ENCODE peak calls at places on chromosomes 13 and 19, in six cellular contexts. One of them, this sample, is unnamed.

GRCh38 chr13:72737033-72737432 is 9.3 kb downstream of the BORA start:
- DNase-seq in MCF 10A: no peak
- DNase-seq in stimulated activated CD8-positive, alpha-beta memory T cell treated with anti-CD3 and anti-CD28 coated beads, Interleukin-7, amount 100 ng/mL, for 4 hours: no peak
- DNase-seq in NCI-H748 treated with DMSO at 0.1 percent for 48 hours: no peak
- DNase-seq in thoracic aorta: no peak
- DNase-seq in NCI-H446 treated with DMSO at 0.1 percent for 48 hours: no peak
- DNase-seq in this sample: no peak

GRCh38 chr19:542173-542866 is 1.5 kb upstream of the GZMM start:
- DNase-seq in MCF 10A: no peak
- DNase-seq in stimulated activated CD8-positive, alpha-beta memory T cell treated with anti-CD3 and anti-CD28 coated beads, Interleukin-7, amount 100 ng/mL, for 4 hours: no peak
- DNase-seq in NCI-H748 treated with DMSO at 0.1 percent for 48 hours: no peak
- DNase-seq in thoracic aorta: no peak
- DNase-seq in NCI-H446 treated with DMSO at 0.1 percent for 48 hours: no peak
- DNase-seq in this sample: no peak

GRCh38 chr13:101144808-101145419 is 271.4 kb downstream of the NALCN start:
- DNase-seq in MCF 10A: peak; percentile 67
- DNase-seq in stimulated activated CD8-positive, alpha-beta memory T cell treated with anti-CD3 and anti-CD28 coated beads, Interleukin-7, amount 100 ng/mL, for 4 hours: no peak
- DNase-seq in NCI-H748 treated with DMSO at 0.1 percent for 48 hours: peak; percentile 68
- DNase-seq in thoracic aorta: no peak
- DNase-seq in NCI-H446 treated with DMSO at 0.1 percent for 48 hours: peak; percentile 8
- DNase-seq in this sample: no peak

GRCh38 chr19:1752009-1752756 is 1.1 kb upstream of the ONECUT3 start:
- DNase-seq in MCF 10A: no peak
- DNase-seq in stimulated activated CD8-positive, alpha-beta memory T cell treated with anti-CD3 and anti-CD28 coated beads, Interleukin-7, amount 100 ng/mL, for 4 hours: no peak
- DNase-seq in NCI-H748 treated with DMSO at 0.1 percent for 48 hours: no peak
- DNase-seq in thoracic aorta: no peak
- DNase-seq in NCI-H446 treated with DMSO at 0.1 percent for 48 hours: no peak
- DNase-seq in this sample: no peak

GRCh38 chr13:50224534-50224933 is 209.3 kb downstream of the KCNRG start:
- DNase-seq in MCF 10A: peak; percentile 94
- DNase-seq in stimulated activated CD8-positive, alpha-beta memory T cell treated with anti-CD3 and anti-CD28 coated beads, Interleukin-7, amount 100 ng/mL, for 4 hours: no peak
- DNase-seq in NCI-H748 treated with DMSO at 0.1 percent for 48 hours: no peak
- DNase-seq in thoracic aorta: no peak
- DNase-seq in NCI-H446 treated with DMSO at 0.1 percent for 48 hours: no peak
- DNase-seq in this sample: no peak

GRCh38 chr13:41177616-41178015 is 16.8 kb downstream of the KBTBD7 start:
- DNase-seq in MCF 10A: no peak
- DNase-seq in stimulated activated CD8-positive, alpha-beta memory T cell treated with anti-CD3 and anti-CD28 coated beads, Interleukin-7, amount 100 ng/mL, for 4 hours: no peak
- DNase-seq in NCI-H748 treated with DMSO at 0.1 percent for 48 hours: no peak
- DNase-seq in thoracic aorta: no peak
- DNase-seq in NCI-H446 treated with DMSO at 0.1 percent for 48 hours: no peak
- DNase-seq in this sample: no peak

GRCh38 chr19:49425922-49426592 is 869 bp downstream of the GFY start:
- DNase-seq in MCF 10A: no peak
- DNase-seq in stimulated activated CD8-positive, alpha-beta memory T cell treated with anti-CD3 and anti-CD28 coated beads, Interleukin-7, amount 100 ng/mL, for 4 hours: no peak
- DNase-seq in NCI-H748 treated with DMSO at 0.1 percent for 48 hours: no peak
- DNase-seq in thoracic aorta: no peak
- DNase-seq in NCI-H446 treated with DMSO at 0.1 percent for 48 hours: no peak
- DNase-seq in this sample: no peak

GRCh38 chr19:35153701-35154534 is 617 bp upstream of the FXYD5 start:
- DNase-seq in MCF 10A: peak; percentile 63
- DNase-seq in stimulated activated CD8-positive, alpha-beta memory T cell treated with anti-CD3 and anti-CD28 coated beads, Interleukin-7, amount 100 ng/mL, for 4 hours: peak; percentile 65
- DNase-seq in NCI-H748 treated with DMSO at 0.1 percent for 48 hours: peak; percentile 15
- DNase-seq in thoracic aorta: no peak
- DNase-seq in NCI-H446 treated with DMSO at 0.1 percent for 48 hours: no peak
- DNase-seq in this sample: no peak

GRCh38 chr19:47609885-47610545 is 1.1 kb downstream of the BICRA start:
- DNase-seq in MCF 10A: peak; percentile 54
- DNase-seq in stimulated activated CD8-positive, alpha-beta memory T cell treated with anti-CD3 and anti-CD28 coated beads, Interleukin-7, amount 100 ng/mL, for 4 hours: peak; percentile 34
- DNase-seq in NCI-H748 treated with DMSO at 0.1 percent for 48 hours: no peak
- DNase-seq in thoracic aorta: no peak
- DNase-seq in NCI-H446 treated with DMSO at 0.1 percent for 48 hours: no peak
- DNase-seq in this sample: peak; percentile 71

GRCh38 chr13:78611040-78611439 is 7.7 kb upstream of the POU4F1 start:
- DNase-seq in MCF 10A: no peak
- DNase-seq in stimulated activated CD8-positive, alpha-beta memory T cell treated with anti-CD3 and anti-CD28 coated beads, Interleukin-7, amount 100 ng/mL, for 4 hours: no peak
- DNase-seq in NCI-H748 treated with DMSO at 0.1 percent for 48 hours: no peak
- DNase-seq in thoracic aorta: no peak
- DNase-seq in NCI-H446 treated with DMSO at 0.1 percent for 48 hours: no peak
- DNase-seq in this sample: no peak

GRCh38 chr19:14114854-14115253 is 2.7 kb downstream of the PRKACA start:
- DNase-seq in MCF 10A: peak; percentile 49
- DNase-seq in stimulated activated CD8-positive, alpha-beta memory T cell treated with anti-CD3 and anti-CD28 coated beads, Interleukin-7, amount 100 ng/mL, for 4 hours: peak; percentile 26
- DNase-seq in NCI-H748 treated with DMSO at 0.1 percent for 48 hours: no peak
- DNase-seq in thoracic aorta: no peak
- DNase-seq in NCI-H446 treated with DMSO at 0.1 percent for 48 hours: no peak
- DNase-seq in this sample: peak; percentile 57

GRCh38 chr13:31431722-31432137 is 232.0 kb downstream of the B3GLCT start:
- DNase-seq in MCF 10A: peak; percentile 55
- DNase-seq in stimulated activated CD8-positive, alpha-beta memory T cell treated with anti-CD3 and anti-CD28 coated beads, Interleukin-7, amount 100 ng/mL, for 4 hours: no peak
- DNase-seq in NCI-H748 treated with DMSO at 0.1 percent for 48 hours: peak; percentile 52
- DNase-seq in thoracic aorta: no peak
- DNase-seq in NCI-H446 treated with DMSO at 0.1 percent for 48 hours: no peak
- DNase-seq in this sample: no peak

GRCh38 chr13:62357887-62358645 is 942.4 kb upstream of the PCDH20 start:
- DNase-seq in MCF 10A: peak; percentile 74
- DNase-seq in stimulated activated CD8-positive, alpha-beta memory T cell treated with anti-CD3 and anti-CD28 coated beads, Interleukin-7, amount 100 ng/mL, for 4 hours: no peak
- DNase-seq in NCI-H748 treated with DMSO at 0.1 percent for 48 hours: peak; percentile 39
- DNase-seq in thoracic aorta: no peak
- DNase-seq in NCI-H446 treated with DMSO at 0.1 percent for 48 hours: no peak
- DNase-seq in this sample: no peak

GRCh38 chr13:113378825-113379224 is 14.9 kb upstream of the GRTP1 start:
- DNase-seq in MCF 10A: no peak
- DNase-seq in stimulated activated CD8-positive, alpha-beta memory T cell treated with anti-CD3 and anti-CD28 coated beads, Interleukin-7, amount 100 ng/mL, for 4 hours: no peak
- DNase-seq in NCI-H748 treated with DMSO at 0.1 percent for 48 hours: no peak
- DNase-seq in thoracic aorta: no peak
- DNase-seq in NCI-H446 treated with DMSO at 0.1 percent for 48 hours: no peak
- DNase-seq in this sample: no peak

GRCh38 chr13:89066868-89067466 is 1395.8 kb downstream of the SLITRK5 start:
- DNase-seq in MCF 10A: peak; percentile 79
- DNase-seq in stimulated activated CD8-positive, alpha-beta memory T cell treated with anti-CD3 and anti-CD28 coated beads, Interleukin-7, amount 100 ng/mL, for 4 hours: no peak
- DNase-seq in NCI-H748 treated with DMSO at 0.1 percent for 48 hours: peak; percentile 68
- DNase-seq in thoracic aorta: no peak
- DNase-seq in NCI-H446 treated with DMSO at 0.1 percent for 48 hours: no peak
- DNase-seq in this sample: no peak

GRCh38 chr13:79741006-79741405 is 260.1 kb downstream of the NDFIP2 start:
- DNase-seq in MCF 10A: no peak
- DNase-seq in stimulated activated CD8-positive, alpha-beta memory T cell treated with anti-CD3 and anti-CD28 coated beads, Interleukin-7, amount 100 ng/mL, for 4 hours: no peak
- DNase-seq in NCI-H748 treated with DMSO at 0.1 percent for 48 hours: no peak
- DNase-seq in thoracic aorta: no peak
- DNase-seq in NCI-H446 treated with DMSO at 0.1 percent for 48 hours: no peak
- DNase-seq in this sample: no peak

GRCh38 chr13:106373304-106373988 is 162.0 kb downstream of the EFNB2 start:
- DNase-seq in MCF 10A: no peak
- DNase-seq in stimulated activated CD8-positive, alpha-beta memory T cell treated with anti-CD3 and anti-CD28 coated beads, Interleukin-7, amount 100 ng/mL, for 4 hours: no peak
- DNase-seq in NCI-H748 treated with DMSO at 0.1 percent for 48 hours: peak; percentile 15
- DNase-seq in thoracic aorta: no peak
- DNase-seq in NCI-H446 treated with DMSO at 0.1 percent for 48 hours: no peak
- DNase-seq in this sample: no peak

GRCh38 chr19:35561436-35561835 is 2.0 kb downstream of the ATP4A start:
- DNase-seq in MCF 10A: no peak
- DNase-seq in stimulated activated CD8-positive, alpha-beta memory T cell treated with anti-CD3 and anti-CD28 coated beads, Interleukin-7, amount 100 ng/mL, for 4 hours: no peak
- DNase-seq in NCI-H748 treated with DMSO at 0.1 percent for 48 hours: no peak
- DNase-seq in thoracic aorta: no peak
- DNase-seq in NCI-H446 treated with DMSO at 0.1 percent for 48 hours: no peak
- DNase-seq in this sample: no peak

GRCh38 chr19:6103217-6103644 is 7.1 kb downstream of the RFX2 start:
- DNase-seq in MCF 10A: peak; percentile 98
- DNase-seq in stimulated activated CD8-positive, alpha-beta memory T cell treated with anti-CD3 and anti-CD28 coated beads, Interleukin-7, amount 100 ng/mL, for 4 hours: no peak
- DNase-seq in NCI-H748 treated with DMSO at 0.1 percent for 48 hours: no peak
- DNase-seq in thoracic aorta: peak; percentile 84
- DNase-seq in NCI-H446 treated with DMSO at 0.1 percent for 48 hours: peak; percentile 76
- DNase-seq in this sample: peak; percentile 87

GRCh38 chr13:40115456-40115855 is 460.0 kb downstream of the COG6 start:
- DNase-seq in MCF 10A: no peak
- DNase-seq in stimulated activated CD8-positive, alpha-beta memory T cell treated with anti-CD3 and anti-CD28 coated beads, Interleukin-7, amount 100 ng/mL, for 4 hours: no peak
- DNase-seq in NCI-H748 treated with DMSO at 0.1 percent for 48 hours: no peak
- DNase-seq in thoracic aorta: no peak
- DNase-seq in NCI-H446 treated with DMSO at 0.1 percent for 48 hours: no peak
- DNase-seq in this sample: no peak

GRCh38 chr19:18768997-18769891 is 21.9 kb downstream of the COMP start:
- DNase-seq in MCF 10A: peak; percentile 61
- DNase-seq in stimulated activated CD8-positive, alpha-beta memory T cell treated with anti-CD3 and anti-CD28 coated beads, Interleukin-7, amount 100 ng/mL, for 4 hours: no peak
- DNase-seq in NCI-H748 treated with DMSO at 0.1 percent for 48 hours: no peak
- DNase-seq in thoracic aorta: no peak
- DNase-seq in NCI-H446 treated with DMSO at 0.1 percent for 48 hours: no peak
- DNase-seq in this sample: no peak

GRCh38 chr13:113049521-113049941 is 56.1 kb upstream of the F7 start:
- DNase-seq in MCF 10A: no peak
- DNase-seq in stimulated activated CD8-positive, alpha-beta memory T cell treated with anti-CD3 and anti-CD28 coated beads, Interleukin-7, amount 100 ng/mL, for 4 hours: no peak
- DNase-seq in NCI-H748 treated with DMSO at 0.1 percent for 48 hours: no peak
- DNase-seq in thoracic aorta: no peak
- DNase-seq in NCI-H446 treated with DMSO at 0.1 percent for 48 hours: no peak
- DNase-seq in this sample: peak; percentile 31

GRCh38 chr19:45147835-45148676 is 12.7 kb downstream of the NKPD1 start:
- DNase-seq in MCF 10A: no peak
- DNase-seq in stimulated activated CD8-positive, alpha-beta memory T cell treated with anti-CD3 and anti-CD28 coated beads, Interleukin-7, amount 100 ng/mL, for 4 hours: no peak
- DNase-seq in NCI-H748 treated with DMSO at 0.1 percent for 48 hours: no peak
- DNase-seq in thoracic aorta: no peak
- DNase-seq in NCI-H446 treated with DMSO at 0.1 percent for 48 hours: no peak
- DNase-seq in this sample: no peak

GRCh38 chr19:19049406-19049805 is 14.4 kb upstream of the SLC25A42 start:
- DNase-seq in MCF 10A: no peak
- DNase-seq in stimulated activated CD8-positive, alpha-beta memory T cell treated with anti-CD3 and anti-CD28 coated beads, Interleukin-7, amount 100 ng/mL, for 4 hours: no peak
- DNase-seq in NCI-H748 treated with DMSO at 0.1 percent for 48 hours: no peak
- DNase-seq in thoracic aorta: no peak
- DNase-seq in NCI-H446 treated with DMSO at 0.1 percent for 48 hours: no peak
- DNase-seq in this sample: no peak

GRCh38 chr19:16969127-16969526 is 57.5 kb downstream of the CPAMD8 start:
- DNase-seq in MCF 10A: peak; percentile 89
- DNase-seq in stimulated activated CD8-positive, alpha-beta memory T cell treated with anti-CD3 and anti-CD28 coated beads, Interleukin-7, amount 100 ng/mL, for 4 hours: no peak
- DNase-seq in NCI-H748 treated with DMSO at 0.1 percent for 48 hours: no peak
- DNase-seq in thoracic aorta: no peak
- DNase-seq in NCI-H446 treated with DMSO at 0.1 percent for 48 hours: no peak
- DNase-seq in this sample: no peak

GRCh38 chr19:4507804-4508203 is 10.5 kb downstream of the PLIN4 start:
- DNase-seq in MCF 10A: no peak
- DNase-seq in stimulated activated CD8-positive, alpha-beta memory T cell treated with anti-CD3 and anti-CD28 coated beads, Interleukin-7, amount 100 ng/mL, for 4 hours: no peak
- DNase-seq in NCI-H748 treated with DMSO at 0.1 percent for 48 hours: no peak
- DNase-seq in thoracic aorta: no peak
- DNase-seq in NCI-H446 treated with DMSO at 0.1 percent for 48 hours: no peak
- DNase-seq in this sample: no peak

GRCh38 chr19:47321582-47321981 is 10.4 kb upstream of the C5AR2 start:
- DNase-seq in MCF 10A: no peak
- DNase-seq in stimulated activated CD8-positive, alpha-beta memory T cell treated with anti-CD3 and anti-CD28 coated beads, Interleukin-7, amount 100 ng/mL, for 4 hours: no peak
- DNase-seq in NCI-H748 treated with DMSO at 0.1 percent for 48 hours: no peak
- DNase-seq in thoracic aorta: no peak
- DNase-seq in NCI-H446 treated with DMSO at 0.1 percent for 48 hours: no peak
- DNase-seq in this sample: no peak

GRCh38 chr13:107079423-107080099 is 511.6 kb upstream of the ARGLU1 start:
- DNase-seq in MCF 10A: no peak
- DNase-seq in stimulated activated CD8-positive, alpha-beta memory T cell treated with anti-CD3 and anti-CD28 coated beads, Interleukin-7, amount 100 ng/mL, for 4 hours: no peak
- DNase-seq in NCI-H748 treated with DMSO at 0.1 percent for 48 hours: no peak
- DNase-seq in thoracic aorta: no peak
- DNase-seq in NCI-H446 treated with DMSO at 0.1 percent for 48 hours: no peak
- DNase-seq in this sample: no peak

This sample was measured in tibial artery.